ENCODE peak calls at places on chromosomes 6 and 20, in eight cellular contexts. L is putamen, A is HT-29, U is HT1080, T is cardiac fibroblast, Z is chondrocyte, X is cerebellar cortex, M is 8988T. W is an unnamed sample.
A peak's percentile ranks its signal among the peaks of the same experiment; 100 is the strongest.

GRCh38 chr6:110415297-110415916 is at the start of gene DDO:
- DNase-seq in L (peak; percentile 90), A (no peak), U (peak; percentile 57), T (peak; percentile 62), Z (no peak), X (peak; percentile 96), M (peak; percentile 40), W (no peak)

GRCh38 chr20:64152906-64153305 is 11.3 kb upstream of the MYT1 start:
- DNase-seq in L (no peak), A (no peak), U (no peak), T (no peak), Z (peak; percentile 56), X (no peak), M (no peak), W (peak; percentile 80)

GRCh38 chr6:43120938-43121913 is 45.1 kb downstream of the PTK7 start:
- DNase-seq in L (no peak), A (no peak), U (peak; percentile 92), T (peak; percentile 98), Z (peak; percentile 90), X (peak; percentile 71), M (no peak), W (peak; percentile 91)

GRCh38 chr20:5149892-5150225 is 23.1 kb downstream of the CDS2 start:
- DNase-seq in L (no peak), A (no peak), U (no peak), T (no peak), Z (no peak), X (no peak), M (no peak), W (no peak)

GRCh38 chr6:132380358-132380757 is 20.9 kb downstream of the MOXD1 start:
- DNase-seq in L (no peak), A (no peak), U (no peak), T (no peak), Z (no peak), X (no peak), M (no peak), W (no peak)

GRCh38 chr20:32528905-32529670 is 56.0 kb downstream of the NOL4L start:
- DNase-seq in L (no peak), A (no peak), U (no peak), T (no peak), Z (no peak), X (no peak), M (no peak), W (peak; percentile 67)

GRCh38 chr20:32326507-32326851 is 31.7 kb upstream of the ASXL1 start:
- DNase-seq in L (no peak), A (peak; percentile 33), U (no peak), T (no peak), Z (no peak), X (no peak), M (no peak), W (no peak)

GRCh38 chr20:58967652-58968429 is 13.2 kb upstream of the NELFCD start:
- DNase-seq in L (no peak), A (no peak), U (no peak), T (no peak), Z (no peak), X (no peak), M (no peak), W (peak; percentile 70)

W was measured in RWPE2.